ENCODE peak calls at places on chromosomes 16 and 17, in four cellular contexts. I is uterus, T is body of pancreas, V is stomach. R is an unnamed sample.
A peak's percentile ranks its signal among the peaks of the same experiment; 100 is the strongest.

GRCh38 chr17:55004484-55004883 is 35.9 kb downstream of the STXBP4 start:
- DNase-seq in I (no peak), T (no peak), V (no peak), R (no peak)

GRCh38 chr16:66754819-66755218 is 3.4 kb upstream of the DYNC1LI2 start:
- DNase-seq in I (no peak), T (no peak), V (no peak), R (no peak)

GRCh38 chr17:67152824-67153223 is 92.2 kb downstream of the HELZ start:
- DNase-seq in I (no peak), T (no peak), V (no peak), R (no peak)

GRCh38 chr16:50950955-50951354 is 200.1 kb downstream of the SALL1 start:
- DNase-seq in I (no peak), T (no peak), V (no peak), R (no peak)

GRCh38 chr17:42041619-42042018 is 8.8 kb downstream of the C17orf113 start:
- DNase-seq in I (no peak), T (no peak), V (no peak), R (no peak)

GRCh38 chr17:75623386-75623785 is 9.8 kb upstream of the SMIM5 start:
- DNase-seq in I (no peak), T (no peak), V (no peak), R (no peak)

GRCh38 chr17:58268774-58269556 is 11.8 kb downstream of the MPO start:
- DNase-seq in I (no peak), T (no peak), V (no peak), R (no peak)

GRCh38 chr17:38844261-38844757 is 9.2 kb downstream of the RPL23 start:
- DNase-seq in I (no peak), T (peak; percentile 40), V (peak; percentile 35), R (peak; percentile 49)

GRCh38 chr16:65176603-65177002 is 54.7 kb upstream of the CDH11 start:
- DNase-seq in I (peak; percentile 60), T (no peak), V (no peak), R (no peak)

GRCh38 chr16:14564881-14565687 is 65.0 kb downstream of the PARN start:
- DNase-seq in I (no peak), T (no peak), V (no peak), R (no peak)

GRCh38 chr17:4246674-4247073 is 17.1 kb downstream of the ANKFY1 start:
- DNase-seq in I (no peak), T (no peak), V (no peak), R (no peak)

GRCh38 chr17:48441231-48441711 is 11.3 kb upstream of the SKAP1 start:
- DNase-seq in I (no peak), T (no peak), V (no peak), R (no peak)

GRCh38 chr17:51006601-51007000 is 114.1 kb downstream of the SPAG9 start:
- DNase-seq in I (no peak), T (no peak), V (no peak), R (no peak)

GRCh38 chr17:4393806-4394205 is 27.3 kb upstream of the UBE2G1 start:
- DNase-seq in I (no peak), T (no peak), V (no peak), R (no peak)

GRCh38 chr17:78532922-78533640 is 44.1 kb downstream of the DNAH17 start:
- DNase-seq in I (no peak), T (no peak), V (no peak), R (no peak)

GRCh38 chr16:14111713-14112538 is 40.8 kb downstream of the MRTFB start:
- DNase-seq in I (peak; percentile 43), T (peak; percentile 69), V (peak; percentile 57), R (peak; percentile 61)

GRCh38 chr16:87583453-87584131 is 18.7 kb upstream of the JPH3 start:
- DNase-seq in I (no peak), T (no peak), V (no peak), R (no peak)

GRCh38 chr17:19720631-19721426 is 4.4 kb upstream of the SLC47A2 start:
- DNase-seq in I (no peak), T (no peak), V (peak; percentile 52), R (peak; percentile 56)

GRCh38 chr16:90046971-90047713 is 27.9 kb upstream of the DBNDD1 start:
- DNase-seq in I (peak; percentile 82), T (peak; percentile 87), V (peak; percentile 80), R (peak; percentile 49)

GRCh38 chr16:30474684-30475083 is 2.1 kb downstream of the ITGAL start:
- DNase-seq in I (no peak), T (no peak), V (no peak), R (no peak)

GRCh38 chr16:30472328-30472942 is at the start of gene ITGAL:
- DNase-seq in I (no peak), T (no peak), V (peak; percentile 56), R (peak; percentile 49)

GRCh38 chr16:30473231-30474061 is 904 bp downstream of the ITGAL start:
- DNase-seq in I (no peak), T (no peak), V (no peak), R (no peak)

GRCh38 chr16:30476991-30477390 is 4.4 kb downstream of the ITGAL start:
- DNase-seq in I (no peak), T (no peak), V (no peak), R (no peak)

GRCh38 chr16:30474062-30474452 is 1.5 kb downstream of the ITGAL start:
- DNase-seq in I (no peak), T (no peak), V (no peak), R (no peak)
- H3K4me3 ChIP-seq in I (no peak overlapping the region), T (no peak overlapping the region), V (peak overlapping the region; percentile 28), R (no peak overlapping the region)

DNA sequence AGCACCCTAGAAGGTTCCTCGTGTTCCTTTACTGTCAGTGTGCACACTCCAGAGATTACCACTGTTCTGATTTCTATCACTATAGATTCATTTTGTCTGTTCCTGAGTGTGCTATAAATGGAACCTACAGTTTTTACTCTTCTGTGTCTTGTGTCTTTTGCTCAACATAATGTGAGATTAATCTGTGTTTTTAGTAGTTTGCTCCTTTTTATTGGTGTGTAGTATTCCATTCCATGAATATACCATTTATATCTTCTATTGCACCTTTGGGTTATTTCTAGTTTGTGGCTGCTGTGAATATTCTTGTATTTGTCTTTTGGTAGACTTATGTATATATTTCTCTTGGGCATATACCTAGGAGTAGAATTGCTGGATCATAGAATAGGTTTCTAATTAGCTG is 68.2 kb downstream of the AP2B1 start:
- DNase-seq in I (no peak), T (no peak), V (no peak), R (no peak)
- H3K36me3 ChIP-seq in I (no peaks in the 10 kb centered on the region), T (peaks cover 8% of the 10 kb centered on the region), V (peaks cover 81% of the 10 kb centered on the region), R (peaks cover 79% of the 10 kb centered on the region)

GRCh38 chr17:2592974-2593845 is at the start of gene PAFAH1B1:
- DNase-seq in I (peak; percentile 93), T (peak; percentile 93), V (peak; percentile 92), R (peak; percentile 96)
- TF ChIP-seq POLR2A in I (peak; percentile 96), T (peak; percentile 86), V (no peak), R (no peak)

DNA sequence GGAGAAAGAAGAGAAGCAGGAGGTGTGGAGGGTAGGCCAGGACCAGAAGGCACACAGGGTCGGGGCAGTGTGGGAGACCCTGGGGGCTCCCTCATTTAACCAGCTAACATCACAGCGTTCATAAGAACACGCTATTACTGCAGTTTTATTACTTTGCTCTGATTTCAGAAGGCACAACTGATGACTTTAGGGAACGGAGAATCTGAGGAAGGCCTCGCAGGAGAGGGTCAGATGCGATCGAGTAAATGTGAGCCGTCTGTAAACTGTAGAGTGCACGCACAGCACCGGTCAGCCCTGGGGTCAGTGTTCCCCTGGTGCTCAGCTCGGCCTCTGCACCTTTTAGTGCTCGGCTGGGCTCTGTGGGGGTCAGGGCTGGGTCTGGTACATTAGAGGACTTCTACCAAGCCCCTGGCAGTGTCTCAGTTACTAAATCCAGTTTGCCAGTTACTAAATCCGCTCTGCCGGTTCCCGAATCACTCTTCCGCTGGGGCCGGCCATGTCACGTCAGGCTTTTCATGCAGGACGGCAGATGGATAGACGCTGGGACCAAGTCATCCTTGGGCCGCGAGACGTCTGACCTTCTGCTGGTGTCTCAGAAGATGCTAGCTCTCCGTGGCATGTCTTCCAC is 325.9 kb downstream of the SEC14L1 start:
- DNase-seq in I (no peak), T (no peak), V (no peak), R (peak; percentile 28)
- H3K4me3 ChIP-seq in I (no peak overlapping the region), T (no peak overlapping the region), V (no peak overlapping the region), R (no peak overlapping the region)

DNA sequence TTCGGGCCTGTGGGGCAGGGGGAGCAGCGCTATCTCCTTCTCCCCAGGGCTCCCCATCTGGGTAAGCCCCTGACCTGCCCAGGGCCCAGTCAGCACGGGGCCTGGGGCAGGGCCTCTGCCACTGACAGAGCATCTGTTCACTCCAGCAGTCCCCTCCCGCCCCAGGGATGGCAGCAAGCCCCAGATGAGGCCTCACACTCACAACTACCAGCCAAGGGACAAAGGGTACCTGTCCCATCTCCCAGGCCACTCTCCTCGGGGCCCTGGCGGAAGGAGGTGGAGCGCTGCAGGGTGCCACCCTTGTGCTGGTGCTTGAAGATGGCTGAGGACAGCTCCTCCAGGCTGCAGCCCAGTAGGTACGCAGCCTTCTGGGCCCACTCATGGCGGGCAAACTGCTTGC is 64.8 kb downstream of the MYO18A start:
- DNase-seq in I (no peak), T (no peak), V (no peak), R (no peak)
- H3K36me3 ChIP-seq in I (no peaks in the 10 kb centered on the region), T (peaks cover 13% of the 10 kb centered on the region), V (peaks cover 91% of the 10 kb centered on the region), R (peaks cover 24% of the 10 kb centered on the region)

GRCh38 chr16:85847036-85847435 is 47.5 kb downstream of the COX4I1 start:
- DNase-seq in I (no peak), T (no peak), V (no peak), R (no peak)
- TF ChIP-seq POLR2A in I (no peak), T (no peak), V (no peak), R (no peak)

DNA sequence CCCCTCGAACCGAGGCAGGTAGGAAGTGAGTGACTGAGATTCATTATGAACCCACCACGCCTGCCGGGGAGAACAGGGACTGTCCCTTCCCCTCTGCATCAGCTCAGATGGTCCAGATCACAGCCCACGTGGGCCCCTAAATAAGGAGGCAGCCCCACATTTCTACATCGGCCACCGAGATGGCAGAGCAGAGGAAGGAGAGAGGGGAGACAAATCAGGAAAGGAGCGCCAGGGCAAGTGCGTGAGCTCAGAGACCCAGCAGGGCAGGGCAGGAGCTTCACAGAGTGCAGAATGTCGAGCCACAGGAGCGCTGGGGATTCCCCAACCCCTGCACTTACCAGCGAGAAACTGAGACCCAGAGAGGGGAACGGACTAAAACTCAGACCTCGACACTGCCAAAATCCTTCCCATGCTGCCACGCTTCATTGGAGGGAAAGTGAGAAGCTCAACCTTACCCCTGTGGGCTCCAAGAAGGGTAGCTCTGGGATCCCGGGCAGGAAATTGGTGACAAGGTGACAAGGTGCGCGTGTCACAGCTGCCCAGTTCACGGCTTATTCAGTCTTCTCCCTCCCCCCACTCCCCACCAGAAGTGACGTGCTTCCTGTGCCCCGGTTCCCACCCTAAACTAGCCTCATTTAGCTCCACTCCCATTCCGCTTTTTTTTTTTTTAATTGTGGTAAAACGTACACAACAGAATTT is at the start of gene ICAM2:
- DNase-seq in I (peak; percentile 33), T (peak; percentile 62), V (peak; percentile 68), R (peak; percentile 81)
- H3K4me3 ChIP-seq in I (peak within 1 kb of the TSS; percentile 30), T (no peak within 1 kb of the TSS), V (peak within 1 kb of the TSS; percentile 40), R (peak within 1 kb of the TSS; percentile 57)